ENCODE peak calls at places on chromosomes 12 and 14, in ten cellular contexts. P is bronchial epithelial cell, L is cardiac fibroblast, C is hepatocyte, G is uterus, I is lung, X is A549, J is osteocyte, O is neural progenitor cell, Q is nephron progenitor cell. Y is an unnamed sample.

GRCh38 chr14:106024983-106025604 is 498.7 kb downstream of the TMEM121 start:
- DNase-seq in O (no peak), X (no peak), G (no peak), J (no peak), I (no peak), L (no peak), P (no peak), Q (no peak), C (no peak), Y (no peak)

GRCh38 chr12:124537525-124538193 is 29.8 kb downstream of the NCOR2 start:
- DNase-seq in X (no peak), I (peak), J (no peak), P (no peak), Q (no peak), L (no peak), G (no peak), C (no peak), O (no peak), Y (no peak)

GRCh38 chr12:117360551-117361311 is 695 bp downstream of the NOS1 start:
- DNase-seq in G (no peak), O (peak), X (no peak), P (no peak), Q (peak), C (no peak), L (no peak), J (no peak), I (no peak), Y (no peak)

GRCh38 chr12:34291426-34291901 is 269.2 kb downstream of the ALG10 start:
- DNase-seq in I (no peak), P (no peak), C (no peak), J (peak), Q (no peak), L (no peak), G (no peak), O (no peak), X (no peak), Y (peak)

GRCh38 chr14:92726135-92726932 is 22.1 kb downstream of the LGMN start:
- DNase-seq in C (peak), L (peak), G (peak), P (peak), Q (no peak), I (peak), J (no peak), X (peak), O (no peak), Y (peak)

GRCh38 chr14:93330609-93331000 is 2.2 kb downstream of the BTBD7 start:
- DNase-seq in L (no peak), X (no peak), C (no peak), J (no peak), Q (no peak), O (no peak), P (peak), I (no peak), G (no peak), Y (no peak)

GRCh38 chr12:118611770-118612169 is 235.4 kb downstream of the SUDS3 start:
- DNase-seq in L (no peak), C (no peak), I (no peak), J (no peak), X (no peak), O (no peak), Q (no peak), P (no peak), G (no peak), Y (no peak)

GRCh38 chr14:37406095-37406494 is 189.0 kb downstream of the FOXA1 start:
- DNase-seq in I (no peak), L (no peak), C (no peak), X (no peak), Q (no peak), O (no peak), J (no peak), G (no peak), P (peak), Y (no peak)

GRCh38 chr14:22699801-22700564 is 55.8 kb upstream of the OR6J1 start:
- DNase-seq in C (no peak), L (peak), P (no peak), X (no peak), O (peak), I (no peak), G (no peak), J (no peak), Q (no peak), Y (no peak)

GRCh38 chr14:53620325-53620716 is 336.3 kb downstream of the BMP4 start:
- DNase-seq in I (no peak), X (no peak), J (no peak), P (no peak), L (no peak), C (no peak), O (no peak), G (no peak), Q (no peak), Y (no peak)

GRCh38 chr12:30047499-30048262 is 263.9 kb upstream of the TMTC1 start:
- DNase-seq in J (no peak), L (peak), I (no peak), G (no peak), P (peak), X (no peak), Q (no peak), C (no peak), O (no peak), Y (no peak)

GRCh38 chr12:93819048-93819491 is 141.9 kb downstream of the CRADD start:
- DNase-seq in Q (no peak), X (no peak), G (peak), L (peak), O (no peak), C (peak), I (peak), P (peak), J (no peak), Y (peak)

GRCh38 chr14:65412881-65413738 is 580 bp downstream of the FUT8 start:
- DNase-seq in O (peak), C (peak), P (peak), X (peak), J (no peak), G (peak), L (peak), Q (no peak), I (peak), Y (peak)

GRCh38 chr14:102212356-102212755 is 72.7 kb downstream of the WDR20 start:
- DNase-seq in L (no peak), I (no peak), O (no peak), G (no peak), Q (no peak), P (no peak), C (no peak), X (no peak), J (no peak), Y (no peak)

GRCh38 chr14:105324080-105324778 is 9.7 kb downstream of the PACS2 start:
- DNase-seq in C (no peak), L (peak), G (no peak), J (no peak), Q (no peak), I (no peak), P (no peak), O (peak), X (no peak), Y (no peak)

GRCh38 chr14:63676615-63677014 is 34.9 kb upstream of the WDR89 start:
- DNase-seq in X (no peak), Q (no peak), J (no peak), O (no peak), P (no peak), C (no peak), L (no peak), G (no peak), I (no peak), Y (no peak)

GRCh38 chr12:73815072-73815660 is 722.5 kb upstream of the ATXN7L3B start:
- DNase-seq in G (no peak), I (no peak), X (no peak), C (no peak), L (no peak), J (no peak), Q (no peak), P (no peak), O (no peak), Y (no peak)

GRCh38 chr14:90140298-90140955 is 78.6 kb downstream of the KCNK13 start:
- DNase-seq in P (peak), I (no peak), X (no peak), G (no peak), Q (peak), J (no peak), O (no peak), L (peak), C (no peak), Y (no peak)

GRCh38 chr14:68473794-68474193 is 319.1 kb downstream of the ZFP36L1 start:
- DNase-seq in P (peak), G (no peak), C (no peak), Q (no peak), I (no peak), O (no peak), J (no peak), X (peak), L (peak), Y (no peak)

GRCh38 chr12:62671321-62671720 is 204.7 kb downstream of the MON2 start:
- DNase-seq in J (no peak), Q (no peak), X (no peak), O (no peak), P (peak), C (no peak), L (no peak), I (no peak), G (no peak), Y (no peak)

GRCh38 chr12:6866920-6867406 is 368 bp upstream of the TPI1 start:
- DNase-seq in I (no peak), J (no peak), O (no peak), Q (no peak), P (no peak), C (no peak), G (no peak), X (no peak), L (no peak), Y (no peak)

GRCh38 chr12:33000016-33000415 is 103.4 kb upstream of the PKP2 start:
- DNase-seq in C (no peak), I (no peak), G (no peak), O (peak), L (no peak), J (no peak), P (no peak), Q (no peak), X (no peak), Y (no peak)

GRCh38 chr12:5987573-5987972 is 42.5 kb upstream of the ANO2 start:
- DNase-seq in I (no peak), C (no peak), G (no peak), O (no peak), L (no peak), J (no peak), Q (no peak), P (no peak), X (no peak), Y (no peak)

GRCh38 chr12:101051901-101052550 is 158.0 kb downstream of the SLC5A8 start:
- DNase-seq in Q (no peak), C (peak), O (no peak), P (peak), X (peak), J (no peak), I (no peak), G (no peak), L (peak), Y (peak)

GRCh38 chr14:67461341-67461985 is 27.1 kb downstream of the TMEM229B start:
- DNase-seq in P (peak), C (no peak), G (no peak), O (no peak), Q (no peak), X (no peak), J (no peak), L (peak), I (no peak), Y (no peak)

GRCh38 chr12:78473136-78473535 is 391.4 kb upstream of the SYT1 start:
- DNase-seq in O (no peak), J (no peak), C (peak), Q (no peak), P (peak), X (no peak), I (no peak), G (no peak), L (peak), Y (no peak)

GRCh38 chr12:48286665-48287064 is 64.1 kb downstream of the ZNF641 start:
- DNase-seq in O (peak), X (peak), G (no peak), Q (no peak), I (no peak), P (no peak), C (peak), J (no peak), L (peak), Y (no peak)

GRCh38 chr14:100262545-100262944 is 23.6 kb downstream of the YY1 start:
- DNase-seq in X (no peak), Q (no peak), G (no peak), I (no peak), O (no peak), J (no peak), L (no peak), P (no peak), C (no peak), Y (no peak)

GRCh38 chr14:104887623-104888488 is 22.8 kb downstream of the CEP170B start:
- DNase-seq in X (no peak), G (peak), P (no peak), O (no peak), I (no peak), L (no peak), J (no peak), C (no peak), Q (no peak), Y (no peak)

GRCh38 chr12:69467400-69467799 is 2.8 kb upstream of the FRS2 start:
- DNase-seq in Q (no peak), J (no peak), C (no peak), L (no peak), X (no peak), O (no peak), P (no peak), G (no peak), I (no peak), Y (no peak)

GRCh38 chr12:13247596-13247995 is 51.1 kb downstream of the EMP1 start:
- DNase-seq in P (peak), C (no peak), Q (no peak), X (no peak), I (no peak), O (no peak), J (no peak), G (no peak), L (no peak), Y (no peak)

GRCh38 chr12:66496595-66496994 is 182.3 kb downstream of the GRIP1 start:
- DNase-seq in G (no peak), C (no peak), X (no peak), Q (no peak), O (no peak), J (no peak), L (no peak), P (no peak), I (no peak), Y (no peak)

GRCh38 chr14:104593710-104594121 is 10.9 kb downstream of the TMEM179 start:
- DNase-seq in J (no peak), P (no peak), O (no peak), G (no peak), X (no peak), L (no peak), C (no peak), I (no peak), Q (peak), Y (no peak)

GRCh38 chr12:64670856-64671639 is 60.8 kb downstream of the RASSF3 start:
- DNase-seq in O (no peak), L (peak), X (peak), Q (no peak), I (peak), J (no peak), C (no peak), G (peak), P (peak), Y (peak)

GRCh38 chr14:92586001-92586947 is 72.7 kb downstream of the RIN3 start:
- DNase-seq in P (no peak), I (no peak), L (peak), O (no peak), Q (no peak), G (peak), J (no peak), X (no peak), C (peak), Y (no peak)

GRCh38 chr12:6866163-6866919 is 990 bp upstream of the TPI1 start:
- DNase-seq in P (no peak), J (no peak), O (peak), Q (peak), G (peak), X (no peak), I (no peak), C (no peak), L (no peak), Y (no peak)

GRCh38 chr14:43568022-43568421 is 939.1 kb downstream of the FSCB start:
- DNase-seq in O (no peak), J (no peak), G (no peak), L (no peak), X (no peak), Q (no peak), P (no peak), I (no peak), C (no peak), Y (no peak)

DNA sequence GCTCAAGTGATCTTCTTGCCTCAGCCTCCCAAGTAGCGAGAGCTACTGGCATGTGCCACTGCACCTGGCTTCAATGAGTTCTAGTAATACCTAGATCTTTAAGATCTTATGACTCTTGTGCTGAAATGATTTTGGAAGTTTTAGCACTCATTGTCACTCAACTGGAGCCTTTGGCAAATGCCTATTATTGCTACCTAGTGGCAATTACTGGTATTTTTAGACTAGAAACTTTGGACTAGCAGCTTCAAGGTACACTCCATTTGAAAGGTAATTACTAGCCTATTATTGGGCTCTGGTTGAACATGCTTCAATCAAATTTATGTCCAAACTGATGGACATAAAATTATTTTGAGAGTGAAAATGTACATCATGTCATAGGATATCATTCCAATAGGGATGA is 80.7 kb upstream of the MUCL1 start:
- DNase-seq in O (no peak), I (no peak), L (no peak), P (no peak), G (no peak), J (no peak), C (no peak), Q (no peak), X (no peak), Y (no peak)
- TF ChIP-seq CTCF in O (peak), I (no peak), L (no peak), P (no peak), G (no peak), J (no peak), C (peak), Q (no peak), X (no peak), Y (no peak)

DNA sequence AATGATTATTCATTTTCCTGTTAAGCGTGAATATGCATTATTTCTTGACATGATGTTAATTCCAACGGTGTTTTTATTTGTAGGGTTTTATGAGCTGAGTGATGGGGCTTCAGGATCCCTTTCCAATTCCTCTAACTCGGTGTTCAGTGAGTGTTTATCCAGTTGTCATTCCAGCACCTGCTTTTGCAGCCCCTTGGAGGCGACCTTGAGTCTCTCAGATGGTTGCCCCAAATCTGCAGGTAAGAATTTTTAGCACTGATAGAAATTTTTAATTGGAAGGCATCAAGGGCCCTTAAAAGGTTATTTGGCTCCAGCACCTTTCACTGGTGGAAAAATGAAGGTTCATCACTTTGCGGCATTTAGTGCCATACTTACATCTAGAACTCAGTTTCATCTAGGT is 3.7 kb downstream of the DACT1 start:
- DNase-seq in L (no peak), X (no peak), P (no peak), J (no peak), G (no peak), I (no peak), C (no peak), O (no peak), Q (no peak), Y (no peak)
- TF ChIP-seq CTCF in L (peak), X (no peak), P (peak), J (no peak), G (no peak), I (no peak), C (peak), O (peak), Q (no peak), Y (no peak)

GRCh38 chr12:106774808-106775524 is 484 bp downstream of the RIC8B start:
- DNase-seq in P (no peak), J (no peak), X (no peak), O (no peak), I (no peak), C (peak), L (no peak), G (no peak), Q (no peak), Y (no peak)
- TF ChIP-seq CTCF in P (no peak), J (peak), X (no peak), O (no peak), I (no peak), C (no peak), L (no peak), G (no peak), Q (no peak), Y (no peak)

GRCh38 chr14:55614304-55614703 is 34.3 kb downstream of the KTN1 start:
- DNase-seq in G (no peak), O (no peak), L (no peak), I (no peak), X (no peak), Q (no peak), P (no peak), J (no peak), C (no peak), Y (no peak)
- TF ChIP-seq CTCF in G (no peak), O (no peak), L (no peak), I (no peak), X (no peak), Q (no peak), P (no peak), J (no peak), C (no peak), Y (no peak)

GRCh38 chr12:90854136-90854689 is 100.8 kb downstream of the CCER1 start:
- DNase-seq in X (peak), C (peak), P (peak), O (peak), I (no peak), G (peak), Q (peak), L (peak), J (no peak), Y (no peak)
- TF ChIP-seq CTCF in X (peak), C (peak), P (peak), O (peak), I (peak), G (peak), Q (peak), L (peak), J (peak), Y (peak)